ENCODE peak calls at places on chromosomes 13 and 19, in six cellular contexts. W, L, G, P, I and B are unnamed samples.

GRCh38 chr13:62924395-62924794 is 1508.7 kb upstream of the PCDH20 start:
- DNase-seq in W (no peak), L (no peak), G (no peak), P (no peak), I (no peak), B (no peak)

GRCh38 chr13:106432636-106433035 is 102.8 kb downstream of the EFNB2 start:
- DNase-seq in W (no peak), L (peak), G (no peak), P (no peak), I (no peak), B (no peak)

GRCh38 chr19:39147480-39147879 is 21.9 kb downstream of the PAK4 start:
- DNase-seq in W (no peak), L (no peak), G (no peak), P (no peak), I (no peak), B (no peak)

GRCh38 chr13:111253334-111253872 is 67.0 kb upstream of the TEX29 start:
- DNase-seq in W (no peak), L (peak), G (no peak), P (no peak), I (no peak), B (no peak)

GRCh38 chr13:104163866-104164630 is 1097.8 kb upstream of the SLC10A2 start:
- DNase-seq in W (no peak), L (no peak), G (no peak), P (no peak), I (no peak), B (no peak)

GRCh38 chr19:33703821-33704220 is 82.1 kb downstream of the CHST8 start:
- DNase-seq in W (no peak), L (no peak), G (no peak), P (no peak), I (no peak), B (no peak)

GRCh38 chr13:45831851-45832250 is 19.7 kb downstream of the SIAH3 start:
- DNase-seq in W (no peak), L (no peak), G (no peak), P (no peak), I (no peak), B (no peak)

GRCh38 chr19:8890260-8890659 is 58.1 kb downstream of the MBD3L1 start:
- DNase-seq in W (no peak), L (no peak), G (no peak), P (no peak), I (no peak), B (no peak)

GRCh38 chr13:79936368-79937136 is 404.4 kb downstream of the SPRY2 start:
- DNase-seq in W (no peak), L (peak), G (peak), P (no peak), I (peak), B (peak)

GRCh38 chr13:113854238-113855011 is 9.5 kb downstream of the GAS6 start:
- DNase-seq in W (no peak), L (peak), G (no peak), P (no peak), I (peak), B (no peak)

GRCh38 chr19:14369399-14370168 is 11.7 kb upstream of the ADGRE5 start:
- DNase-seq in W (peak), L (peak), G (no peak), P (peak), I (no peak), B (no peak)

GRCh38 chr13:86881390-86881789 is 789.8 kb upstream of the SLITRK5 start:
- DNase-seq in W (no peak), L (no peak), G (no peak), P (no peak), I (no peak), B (no peak)

GRCh38 chr13:111177803-111178389 is 62.8 kb downstream of the ARHGEF7 start:
- DNase-seq in W (no peak), L (peak), G (peak), P (no peak), I (no peak), B (no peak)

GRCh38 chr19:28332351-28332750 is 880.6 kb downstream of the UQCRFS1 start:
- DNase-seq in W (no peak), L (no peak), G (no peak), P (no peak), I (no peak), B (no peak)

GRCh38 chr13:43331676-43332075 is 308.3 kb downstream of the DNAJC15 start:
- DNase-seq in W (no peak), L (peak), G (no peak), P (no peak), I (no peak), B (no peak)

GRCh38 chr13:83876546-83876945 is 5.7 kb downstream of the SLITRK1 start:
- DNase-seq in W (no peak), L (no peak), G (no peak), P (no peak), I (no peak), B (no peak)

GRCh38 chr19:2302319-2303208 is 5.4 kb downstream of the LINGO3 start:
- DNase-seq in W (no peak), L (peak), G (no peak), P (no peak), I (peak), B (no peak)

GRCh38 chr19:2478756-2479555 is 3.0 kb downstream of the GADD45B start:
- DNase-seq in W (peak), L (peak), G (peak), P (peak), I (peak), B (peak)

GRCh38 chr19:11505032-11505503 is 571 bp downstream of the ZNF653 start:
- DNase-seq in W (peak), L (peak), G (peak), P (peak), I (peak), B (peak)

GRCh38 chr19:41226053-41226873 is 7.2 kb downstream of the AXL start:
- DNase-seq in W (no peak), L (peak), G (peak), P (peak), I (peak), B (peak)